ENCODE peak calls at places on chromosomes 11 and 22, in eight cellular contexts. M, D, J, G, Z, Q, Y and W are unnamed samples.

GRCh38 chr11:104727095-104727494 is 171.2 kb downstream of the CASP12 start:
- DNase-seq in D (no peak), Y (no peak), M (no peak), Z (no peak), Q (no peak), G (no peak), J (no peak), W (no peak)

GRCh38 chr11:122367809-122368231 is 251.8 kb upstream of the BLID start:
- DNase-seq in Q (no peak), M (peak; percentile 15), J (peak; percentile 22), G (no peak), Y (peak; percentile 70), D (peak; percentile 74), Z (peak; percentile 2), W (no peak)

GRCh38 chr11:125384825-125385224 is 111.2 kb downstream of the FEZ1 start:
- DNase-seq in D (no peak), Q (no peak), Y (no peak), Z (no peak), G (no peak), M (no peak), J (no peak), W (no peak)

GRCh38 chr11:132855516-132855915 is 676.8 kb downstream of the OPCML start:
- DNase-seq in Y (no peak), Z (no peak), G (no peak), M (no peak), D (no peak), Q (no peak), J (peak; percentile 20), W (no peak)

GRCh38 chr11:55942785-55943392 is 6.7 kb upstream of the OR5I1 start:
- DNase-seq in M (peak; percentile 27), Y (peak; percentile 7), J (peak; percentile 41), Z (peak; percentile 36), Q (peak; percentile 47), G (no peak), D (peak; percentile 23), W (peak; percentile 77)

GRCh38 chr11:16963316-16963876 is 50.8 kb downstream of the PLEKHA7 start:
- DNase-seq in J (no peak), M (no peak), D (no peak), G (no peak), Q (no peak), Z (no peak), Y (no peak), W (no peak)

GRCh38 chr22:22908941-22909604 is 21.5 kb downstream of the IGLL5 start:
- DNase-seq in M (no peak), Z (no peak), D (no peak), Q (no peak), Y (no peak), G (no peak), J (no peak), W (no peak)

GRCh38 chr11:86120807-86121206 is 51.9 kb upstream of the PICALM start:
- DNase-seq in Y (no peak), Q (no peak), Z (no peak), J (no peak), M (no peak), G (no peak), D (no peak), W (no peak)

GRCh38 chr11:40388097-40388818 is 1071.2 kb downstream of the LRRC4C start:
- DNase-seq in Z (no peak), M (peak; percentile 41), Y (peak; percentile 90), J (peak; percentile 70), G (no peak), Q (no peak), D (peak; percentile 29), W (peak; percentile 63)

GRCh38 chr22:37492428-37493344 is 6.5 kb upstream of the MFNG start:
- DNase-seq in Z (peak; percentile 54), M (peak; percentile 69), D (peak; percentile 55), J (peak; percentile 63), Y (peak; percentile 80), G (peak; percentile 60), Q (no peak), W (peak; percentile 54)

GRCh38 chr11:64306876-64307622 is 1.7 kb downstream of the ESRRA start:
- DNase-seq in Z (no peak), G (no peak), D (peak; percentile 34), J (no peak), Q (no peak), M (no peak), Y (peak; percentile 55), W (no peak)

GRCh38 chr22:20571531-20572007 is 64.2 kb downstream of the MED15 start:
- DNase-seq in D (peak; percentile 53), Q (no peak), Y (peak; percentile 51), M (peak; percentile 32), G (peak; percentile 80), J (no peak), Z (peak; percentile 50), W (peak; percentile 7)

GRCh38 chr11:14542384-14542783 is 22.2 kb upstream of the PSMA1 start:
- DNase-seq in Q (peak; percentile 68), J (no peak), M (no peak), D (no peak), Y (no peak), Z (peak; percentile 51), G (no peak), W (no peak)

GRCh38 chr11:45025716-45026492 is 75.2 kb upstream of the TP53I11 start:
- DNase-seq in J (no peak), M (peak; percentile 50), Z (peak; percentile 96), D (no peak), Q (peak; percentile 86), G (peak; percentile 38), Y (no peak), W (no peak)

GRCh38 chr22:46075764-46076531 is 74.4 kb upstream of the PPARA start:
- DNase-seq in Y (no peak), D (no peak), M (no peak), Q (no peak), Z (no peak), J (no peak), G (no peak), W (no peak)

GRCh38 chr22:50548046-50548912 is 2.6 kb downstream of the KLHDC7B start:
- DNase-seq in J (no peak), D (no peak), Y (no peak), Q (no peak), Z (no peak), G (peak; percentile 82), M (no peak), W (no peak)

GRCh38 chr22:33570110-33570509 is 350.2 kb downstream of the LARGE1 start:
- DNase-seq in D (no peak), J (no peak), Z (no peak), Y (no peak), M (no peak), Q (no peak), G (no peak), W (no peak)

GRCh38 chr22:43392385-43392989 is 19.3 kb upstream of the MPPED1 start:
- DNase-seq in J (no peak), G (no peak), Q (no peak), D (no peak), Z (no peak), M (no peak), Y (no peak), W (no peak)

GRCh38 chr11:11095971-11096370 is 238.1 kb upstream of the ZBED5 start:
- DNase-seq in D (no peak), M (no peak), G (no peak), Z (no peak), Y (no peak), Q (no peak), J (no peak), W (no peak)

GRCh38 chr22:39933741-39934140 is 26.5 kb upstream of the TMA7B start:
- DNase-seq in Z (no peak), M (no peak), Q (no peak), Y (no peak), J (no peak), G (no peak), D (no peak), W (no peak)

GRCh38 chr11:326842-327580 is 6.4 kb upstream of the IFITM3 start:
- DNase-seq in Q (no peak), M (peak; percentile 87), D (peak; percentile 46), J (no peak), Y (peak; percentile 74), Z (peak; percentile 82), G (peak; percentile 77), W (no peak)

GRCh38 chr22:50586416-50586815 is 3.8 kb upstream of the CHKB start:
- DNase-seq in Q (no peak), Y (no peak), M (no peak), Z (no peak), D (no peak), J (no peak), G (no peak), W (no peak)

GRCh38 chr11:76388408-76388807 is 7.3 kb downstream of the GVQW3 start:
- DNase-seq in Z (no peak), D (no peak), J (no peak), Q (no peak), M (no peak), G (no peak), Y (no peak), W (no peak)

GRCh38 chr22:50546326-50547230 is 879 bp downstream of the KLHDC7B start:
- DNase-seq in Q (no peak), J (no peak), D (no peak), M (no peak), G (no peak), Y (no peak), Z (no peak), W (no peak)

GRCh38 chr11:110297726-110298297 is 1.4 kb upstream of the RDX start:
- DNase-seq in D (peak; percentile 56), M (peak; percentile 41), G (no peak), Z (no peak), Q (no peak), J (no peak), Y (no peak), W (peak; percentile 48)

GRCh38 chr11:108975641-108976071 is 310.8 kb downstream of the DDX10 start:
- DNase-seq in D (no peak), Z (no peak), M (no peak), J (no peak), G (no peak), Q (peak; percentile 90), Y (no peak), W (no peak)

GRCh38 chr11:126766425-126766824 is 234.1 kb downstream of the KIRREL3 start:
- DNase-seq in Y (no peak), Q (peak; percentile 55), J (no peak), M (no peak), Z (no peak), G (no peak), D (no peak), W (peak; percentile 4)

GRCh38 chr22:48070083-48070482 is 1307.6 kb downstream of the TBC1D22A start:
- DNase-seq in D (no peak), G (no peak), Q (no peak), J (no peak), Z (no peak), Y (no peak), M (no peak), W (no peak)

GRCh38 chr11:108958446-108959123 is 293.7 kb downstream of the DDX10 start:
- DNase-seq in G (no peak), M (peak; percentile 89), Y (peak; percentile 90), J (peak; percentile 62), Z (peak; percentile 82), Q (no peak), D (peak; percentile 70), W (peak; percentile 78)

GRCh38 chr11:22558638-22559037 is 67.0 kb downstream of the FANCF start:
- DNase-seq in Y (no peak), Z (no peak), G (no peak), D (no peak), J (no peak), M (peak; percentile 5), Q (no peak), W (no peak)

GRCh38 chr11:68841718-68842426 is at the start of gene CPT1A:
- DNase-seq in D (peak; percentile 74), Y (peak; percentile 87), M (peak; percentile 78), J (peak; percentile 52), G (peak; percentile 86), Q (peak; percentile 58), Z (peak; percentile 80), W (peak; percentile 81)

GRCh38 chr11:33893711-33894401 is 2.0 kb upstream of the LMO2 start:
- DNase-seq in Y (no peak), D (no peak), J (no peak), Z (no peak), M (peak; percentile 37), G (peak; percentile 66), Q (no peak), W (no peak)

GRCh38 chr11:118841469-118842222 is 42.0 kb upstream of the CXCR5 start:
- DNase-seq in Q (no peak), M (no peak), J (no peak), Z (no peak), D (no peak), G (no peak), Y (no peak), W (no peak)

GRCh38 chr11:134276396-134277175 is 407 bp downstream of the GLB1L3 start:
- DNase-seq in J (no peak), M (no peak), Q (no peak), G (no peak), D (no peak), Z (no peak), Y (no peak), W (no peak)